ENCODE peak calls at places on chromosomes 11 and 22, in eight cellular contexts. S, I, R, Z, M, Q, T and B are unnamed samples.

GRCh38 chr11:11732116-11732515 is 109.7 kb upstream of the USP47 start:
- DNase-seq in T (no peak), I (no peak), Z (no peak), S (no peak), R (no peak), M (no peak), Q (no peak), B (no peak)

GRCh38 chr11:64759722-64760719 is at the start of gene PYGM:
- DNase-seq in M (no peak), T (no peak), Z (no peak), S (no peak), R (no peak), Q (no peak), I (no peak), B (no peak)

GRCh38 chr22:29756341-29756740 is 10.5 kb downstream of the ZMAT5 start:
- DNase-seq in T (no peak), S (no peak), Q (no peak), R (no peak), Z (no peak), I (no peak), M (no peak), B (no peak)

GRCh38 chr11:132114743-132115142 is 744.3 kb downstream of the NTM start:
- DNase-seq in M (no peak), R (no peak), Q (no peak), Z (no peak), I (no peak), S (no peak), T (no peak), B (no peak)

GRCh38 chr11:61390161-61390560 is 2.2 kb upstream of the TMEM216 start:
- DNase-seq in I (no peak), M (no peak), S (no peak), T (no peak), Z (no peak), R (no peak), Q (no peak), B (no peak)

GRCh38 chr11:33358150-33358831 is 101.1 kb downstream of the HIPK3 start:
- DNase-seq in M (no peak), T (no peak), Z (no peak), R (no peak), I (no peak), S (no peak), Q (no peak), B (no peak)

GRCh38 chr11:68828155-68828931 is 13.4 kb downstream of the CPT1A start:
- DNase-seq in R (no peak), M (no peak), I (no peak), Q (no peak), T (peak; percentile 67), S (no peak), Z (no peak), B (no peak)

GRCh38 chr22:24367841-24368240 is 59.6 kb upstream of the ADORA2A start:
- DNase-seq in S (peak; percentile 41), Q (no peak), M (no peak), Z (no peak), I (peak; percentile 35), R (no peak), T (no peak), B (no peak)

GRCh38 chr22:36116127-36116526 is 44.4 kb downstream of the APOL3 start:
- DNase-seq in I (no peak), R (no peak), Q (no peak), T (no peak), M (no peak), Z (no peak), S (no peak), B (no peak)